ENCODE peak calls at places on chromosome 16, in six cellular contexts. One of them, this sample, is unnamed.

GRCh38 chr16:57333402-57333801 is 25.2 kb upstream of the CCL22 start:
- DNase-seq in activated naive CD4-positive, alpha-beta T cell treated with Interleukin-2 at 50 U/mL for 16 hours: no peak
- DNase-seq in NCI-H524: no peak
- DNase-seq in OCI-LY7: no peak
- DNase-seq in stimulated activated CD8-positive, alpha-beta memory T cell treated with anti-CD3 and anti-CD28 coated beads, Interleukin-15, amount 100 ng/mL, for 24 hours: no peak
- DNase-seq in AG10803: no peak
- DNase-seq in this sample: no peak

GRCh38 chr16:73113326-73113720 is 65.4 kb upstream of the ZFHX3 start:
- DNase-seq in activated naive CD4-positive, alpha-beta T cell treated with Interleukin-2 at 50 U/mL for 16 hours: no peak
- DNase-seq in OCI-LY7: no peak
- DNase-seq in AG10803: peak; percentile 58
- DNase-seq in stimulated activated CD8-positive, alpha-beta memory T cell treated with anti-CD3 and anti-CD28 coated beads, Interleukin-15, amount 100 ng/mL, for 24 hours: no peak
- DNase-seq in NCI-H524: no peak
- DNase-seq in this sample: no peak

GRCh38 chr16:979859-980594 is 1.5 kb upstream of the SOX8 start:
- DNase-seq in stimulated activated CD8-positive, alpha-beta memory T cell treated with anti-CD3 and anti-CD28 coated beads, Interleukin-15, amount 100 ng/mL, for 24 hours: no peak
- DNase-seq in activated naive CD4-positive, alpha-beta T cell treated with Interleukin-2 at 50 U/mL for 16 hours: no peak
- DNase-seq in AG10803: no peak
- DNase-seq in OCI-LY7: peak; percentile 29
- DNase-seq in NCI-H524: no peak
- DNase-seq in this sample: no peak

GRCh38 chr16:23280483-23280967 is 21.6 kb upstream of the SCNN1B start:
- DNase-seq in AG10803: no peak
- DNase-seq in OCI-LY7: no peak
- DNase-seq in NCI-H524: no peak
- DNase-seq in stimulated activated CD8-positive, alpha-beta memory T cell treated with anti-CD3 and anti-CD28 coated beads, Interleukin-15, amount 100 ng/mL, for 24 hours: no peak
- DNase-seq in activated naive CD4-positive, alpha-beta T cell treated with Interleukin-2 at 50 U/mL for 16 hours: no peak
- DNase-seq in this sample: no peak

GRCh38 chr16:75486014-75486404 is 9.2 kb downstream of the CHST6 start:
- DNase-seq in OCI-LY7: no peak
- DNase-seq in stimulated activated CD8-positive, alpha-beta memory T cell treated with anti-CD3 and anti-CD28 coated beads, Interleukin-15, amount 100 ng/mL, for 24 hours: no peak
- DNase-seq in AG10803: no peak
- DNase-seq in activated naive CD4-positive, alpha-beta T cell treated with Interleukin-2 at 50 U/mL for 16 hours: no peak
- DNase-seq in NCI-H524: no peak
- DNase-seq in this sample: no peak

GRCh38 chr16:57284206-57284951 is at the start of gene PLLP:
- DNase-seq in OCI-LY7: no peak
- DNase-seq in NCI-H524: peak; percentile 26
- DNase-seq in stimulated activated CD8-positive, alpha-beta memory T cell treated with anti-CD3 and anti-CD28 coated beads, Interleukin-15, amount 100 ng/mL, for 24 hours: no peak
- DNase-seq in activated naive CD4-positive, alpha-beta T cell treated with Interleukin-2 at 50 U/mL for 16 hours: peak; percentile 55
- DNase-seq in AG10803: no peak
- DNase-seq in this sample: no peak

GRCh38 chr16:3094289-3095027 is 4.6 kb downstream of the ZSCAN10 start:
- DNase-seq in stimulated activated CD8-positive, alpha-beta memory T cell treated with anti-CD3 and anti-CD28 coated beads, Interleukin-15, amount 100 ng/mL, for 24 hours: no peak
- DNase-seq in activated naive CD4-positive, alpha-beta T cell treated with Interleukin-2 at 50 U/mL for 16 hours: peak; percentile 59
- DNase-seq in AG10803: peak; percentile 22
- DNase-seq in OCI-LY7: peak; percentile 62
- DNase-seq in NCI-H524: no peak
- DNase-seq in this sample: peak; percentile 45

GRCh38 chr16:47110939-47111338 is 32.8 kb downstream of the NETO2 start:
- DNase-seq in activated naive CD4-positive, alpha-beta T cell treated with Interleukin-2 at 50 U/mL for 16 hours: no peak
- DNase-seq in NCI-H524: no peak
- DNase-seq in stimulated activated CD8-positive, alpha-beta memory T cell treated with anti-CD3 and anti-CD28 coated beads, Interleukin-15, amount 100 ng/mL, for 24 hours: no peak
- DNase-seq in AG10803: no peak
- DNase-seq in OCI-LY7: peak; percentile 2
- DNase-seq in this sample: no peak

GRCh38 chr16:85353013-85353412 is 240.7 kb upstream of the CIBAR2 start:
- DNase-seq in OCI-LY7: no peak
- DNase-seq in stimulated activated CD8-positive, alpha-beta memory T cell treated with anti-CD3 and anti-CD28 coated beads, Interleukin-15, amount 100 ng/mL, for 24 hours: no peak
- DNase-seq in NCI-H524: no peak
- DNase-seq in AG10803: no peak
- DNase-seq in activated naive CD4-positive, alpha-beta T cell treated with Interleukin-2 at 50 U/mL for 16 hours: no peak
- DNase-seq in this sample: no peak

GRCh38 chr16:8919934-8920465 is 37.8 kb downstream of the LITAFD start:
- DNase-seq in stimulated activated CD8-positive, alpha-beta memory T cell treated with anti-CD3 and anti-CD28 coated beads, Interleukin-15, amount 100 ng/mL, for 24 hours: no peak
- DNase-seq in OCI-LY7: no peak
- DNase-seq in activated naive CD4-positive, alpha-beta T cell treated with Interleukin-2 at 50 U/mL for 16 hours: no peak
- DNase-seq in AG10803: no peak
- DNase-seq in NCI-H524: no peak
- DNase-seq in this sample: no peak

GRCh38 chr16:75109732-75110243 is 6.8 kb downstream of the LDHD start:
- DNase-seq in activated naive CD4-positive, alpha-beta T cell treated with Interleukin-2 at 50 U/mL for 16 hours: no peak
- DNase-seq in OCI-LY7: peak; percentile 63
- DNase-seq in AG10803: no peak
- DNase-seq in NCI-H524: peak; percentile 7
- DNase-seq in stimulated activated CD8-positive, alpha-beta memory T cell treated with anti-CD3 and anti-CD28 coated beads, Interleukin-15, amount 100 ng/mL, for 24 hours: no peak
- DNase-seq in this sample: peak; percentile 37

GRCh38 chr16:751152-752007 is 9.2 kb upstream of the MSLN start:
- DNase-seq in AG10803: no peak
- DNase-seq in stimulated activated CD8-positive, alpha-beta memory T cell treated with anti-CD3 and anti-CD28 coated beads, Interleukin-15, amount 100 ng/mL, for 24 hours: no peak
- DNase-seq in activated naive CD4-positive, alpha-beta T cell treated with Interleukin-2 at 50 U/mL for 16 hours: no peak
- DNase-seq in OCI-LY7: no peak
- DNase-seq in NCI-H524: no peak
- DNase-seq in this sample: no peak

GRCh38 chr16:14449790-14450463 is 180.1 kb downstream of the PARN start:
- DNase-seq in AG10803: peak; percentile 49
- DNase-seq in NCI-H524: no peak
- DNase-seq in OCI-LY7: no peak
- DNase-seq in stimulated activated CD8-positive, alpha-beta memory T cell treated with anti-CD3 and anti-CD28 coated beads, Interleukin-15, amount 100 ng/mL, for 24 hours: no peak
- DNase-seq in activated naive CD4-positive, alpha-beta T cell treated with Interleukin-2 at 50 U/mL for 16 hours: no peak
- DNase-seq in this sample: no peak

GRCh38 chr16:58862334-58863024 is 128.4 kb upstream of the GOT2 start:
- DNase-seq in OCI-LY7: no peak
- DNase-seq in AG10803: no peak
- DNase-seq in stimulated activated CD8-positive, alpha-beta memory T cell treated with anti-CD3 and anti-CD28 coated beads, Interleukin-15, amount 100 ng/mL, for 24 hours: no peak
- DNase-seq in activated naive CD4-positive, alpha-beta T cell treated with Interleukin-2 at 50 U/mL for 16 hours: no peak
- DNase-seq in NCI-H524: no peak
- DNase-seq in this sample: no peak

GRCh38 chr16:35724551-35724950 is 2265.1 kb downstream of the TP53TG3F start:
- DNase-seq in OCI-LY7: no peak
- DNase-seq in NCI-H524: no peak
- DNase-seq in stimulated activated CD8-positive, alpha-beta memory T cell treated with anti-CD3 and anti-CD28 coated beads, Interleukin-15, amount 100 ng/mL, for 24 hours: no peak
- DNase-seq in AG10803: no peak
- DNase-seq in activated naive CD4-positive, alpha-beta T cell treated with Interleukin-2 at 50 U/mL for 16 hours: no peak
- DNase-seq in this sample: no peak

This sample was measured in NCI-H1694 treated with DMSO at 0.1 percent for 48 hours.